ENCODE peak calls at places on chromosomes 11 and 22, in seven cellular contexts. Y is GM12878, E is SK-N-SH, W is K562, B is HCT116, H is H1, S is HepG2. O is an unnamed sample.
A peak's percentile ranks its signal among the peaks of the same experiment; 100 is the strongest.

GRCh38 chr22:25139062-25139461 is 60.6 kb upstream of the CRYBB3 start:
- DNase-seq in B (no peak), S (no peak), Y (no peak), E (no peak), W (no peak), H (no peak), O (no peak)

GRCh38 chr11:128323381-128323780 is 264.0 kb downstream of the ETS1 start:
- DNase-seq in E (no peak), Y (no peak), B (no peak), W (no peak), S (no peak), H (no peak), O (no peak)

GRCh38 chr22:49224243-49224642 is 603.4 kb downstream of the BRD1 start:
- DNase-seq in S (no peak), B (no peak), Y (no peak), H (no peak), W (no peak), E (no peak), O (no peak)

GRCh38 chr11:75033916-75034315 is 45.2 kb downstream of the NEU3 start:
- DNase-seq in E (no peak), B (no peak), S (no peak), W (no peak), H (no peak), Y (no peak), O (no peak)

GRCh38 chr22:30308518-30309230 is 18.1 kb downstream of the TBC1D10A start:
- DNase-seq in Y (peak; percentile 65), W (peak; percentile 20), H (no peak), E (no peak), S (no peak), B (no peak), O (no peak)

GRCh38 chr11:119693253-119693815 is 35.7 kb downstream of the NECTIN1 start:
- DNase-seq in W (no peak), E (no peak), H (no peak), Y (no peak), B (no peak), S (no peak), O (no peak)

GRCh38 chr22:42644422-42645340 is 4.3 kb upstream of the ATP5MGL start:
- DNase-seq in H (no peak), S (no peak), E (no peak), B (no peak), W (no peak), Y (no peak), O (no peak)

GRCh38 chr22:50282361-50283144 is 12.4 kb upstream of the MAPK11 start:
- DNase-seq in Y (no peak), W (no peak), H (no peak), E (no peak), S (no peak), B (peak; percentile 77), O (peak; percentile 88)

GRCh38 chr22:46791201-46791731 is 28.8 kb downstream of the TBC1D22A start:
- DNase-seq in E (no peak), B (no peak), S (no peak), W (peak; percentile 11), Y (no peak), H (no peak), O (no peak)

GRCh38 chr22:20280866-20281265 is 12.7 kb upstream of the RTN4R start:
- DNase-seq in B (no peak), S (no peak), W (no peak), E (no peak), H (no peak), Y (no peak), O (no peak)

GRCh38 chr11:94130589-94131362 is 2.1 kb downstream of the PANX1 start:
- DNase-seq in H (no peak), Y (no peak), W (peak; percentile 48), S (no peak), B (no peak), E (no peak), O (no peak)

GRCh38 chr11:19970944-19971343 is 189.3 kb downstream of the DBX1 start:
- DNase-seq in Y (no peak), W (no peak), B (no peak), E (no peak), S (no peak), H (no peak), O (no peak)

GRCh38 chr22:36971305-36971704 is 47.9 kb downstream of the TST start:
- DNase-seq in B (no peak), H (no peak), W (no peak), Y (no peak), S (no peak), E (no peak), O (no peak)

GRCh38 chr22:39932918-39933649 is 27.1 kb upstream of the TMA7B start:
- DNase-seq in W (peak; percentile 82), E (no peak), B (peak; percentile 35), S (peak; percentile 29), Y (no peak), H (peak; percentile 78), O (peak; percentile 56)

GRCh38 chr11:27720277-27720830 is 20.1 kb upstream of the BDNF start:
- DNase-seq in H (no peak), Y (no peak), B (no peak), S (no peak), W (peak; percentile 54), E (peak; percentile 62), O (peak; percentile 82)

GRCh38 chr11:37264783-37265182 is 666.7 kb upstream of the RAG2 start:
- DNase-seq in S (no peak), W (no peak), E (no peak), B (no peak), H (no peak), Y (no peak), O (no peak)

GRCh38 chr11:96188625-96189006 is 154.4 kb downstream of the MAML2 start:
- DNase-seq in S (peak; percentile 14), H (no peak), B (no peak), W (peak; percentile 12), E (no peak), Y (peak; percentile 75), O (no peak)

GRCh38 chr11:96189351-96189750 is 153.6 kb downstream of the MAML2 start:
- DNase-seq in H (no peak), B (no peak), S (no peak), E (no peak), Y (no peak), W (no peak), O (no peak)

GRCh38 chr11:96185220-96185768 is 157.7 kb downstream of the MAML2 start:
- DNase-seq in W (no peak), E (no peak), Y (peak; percentile 75), S (no peak), B (no peak), H (no peak), O (no peak)

GRCh38 chr11:96186806-96187205 is 156.2 kb downstream of the MAML2 start:
- DNase-seq in S (no peak), B (no peak), W (no peak), H (no peak), E (no peak), Y (no peak), O (no peak)

DNA sequence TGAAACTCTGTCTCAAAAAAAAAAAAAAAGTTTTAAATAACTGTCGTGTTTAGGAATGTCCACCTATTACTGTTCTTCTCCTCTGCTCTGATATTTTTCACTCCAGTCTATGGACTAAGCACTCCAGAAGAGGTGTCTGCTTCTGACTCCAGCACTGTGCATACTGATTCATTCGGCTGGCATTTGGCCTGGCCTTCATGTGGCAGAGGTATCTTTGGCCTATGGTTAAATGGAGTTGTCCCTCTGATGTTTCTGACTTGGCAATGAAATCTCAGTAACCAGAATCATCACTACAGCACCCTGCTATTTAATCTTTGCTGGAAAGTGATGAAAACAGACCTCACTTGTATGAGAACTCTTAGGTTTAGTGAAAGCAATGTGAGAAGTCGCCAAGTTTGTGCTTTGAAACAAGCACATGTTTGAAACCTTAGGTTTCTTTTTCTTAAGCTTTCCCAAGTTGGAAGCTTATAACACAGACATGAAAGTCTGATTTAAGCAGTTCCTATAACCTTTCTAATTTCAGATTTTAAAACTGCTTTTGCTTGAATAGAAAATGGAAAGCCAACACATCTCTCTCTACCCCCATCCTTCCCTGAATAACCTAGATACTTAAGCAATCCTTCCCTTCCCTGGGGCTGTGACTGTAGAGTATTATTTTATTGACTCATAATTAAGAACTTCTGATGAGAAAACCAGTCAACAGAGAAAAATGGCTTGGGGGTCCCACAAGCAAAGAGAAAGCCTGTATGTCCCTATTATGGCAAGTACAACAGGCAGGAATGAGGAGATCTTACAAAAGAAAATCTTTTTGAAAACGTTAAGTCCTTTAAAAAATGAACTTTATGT is 155.0 kb downstream of the MAML2 start:
- DNase-seq in H (no peak), B (no peak), E (no peak), S (peak; percentile 47), Y (no peak), W (no peak), O (no peak)
- TF ChIP-seq JUND in H (no peak), B (peak; percentile 18), E (peak; percentile 86), S (no peak), Y (no peak), W (no peak), O (no peak)

GRCh38 chr11:47605921-47606320 is 11.7 kb upstream of the C1QTNF4 start:
- DNase-seq in Y (no peak), W (peak; percentile 52), E (no peak), H (no peak), B (no peak), S (no peak), O (no peak)

GRCh38 chr11:47611240-47611863 is 17.1 kb upstream of the C1QTNF4 start:
- DNase-seq in B (no peak), S (no peak), W (no peak), H (no peak), E (no peak), Y (peak; percentile 42), O (no peak)

GRCh38 chr11:47609675-47610074 is 15.5 kb upstream of the C1QTNF4 start:
- DNase-seq in W (peak; percentile 54), B (no peak), S (no peak), Y (no peak), E (no peak), H (no peak), O (no peak)

GRCh38 chr11:47606731-47607130 is 12.5 kb upstream of the C1QTNF4 start:
- DNase-seq in Y (no peak), S (no peak), E (no peak), B (no peak), W (no peak), H (no peak), O (no peak)

GRCh38 chr11:47607380-47607779 is 13.2 kb upstream of the C1QTNF4 start:
- DNase-seq in Y (no peak), W (peak; percentile 37), H (no peak), S (no peak), E (no peak), B (no peak), O (no peak)
- TF ChIP-seq JUND in Y (no peak), W (no peak), H (no peak), S (no peak), E (no peak), B (no peak), O (no peak)

GRCh38 chr11:13061294-13061990 is 52.3 kb downstream of the RASSF10 start:
- DNase-seq in S (no peak), Y (no peak), B (no peak), E (no peak), H (no peak), W (no peak), O (no peak)
- TF ChIP-seq JUND in S (no peak), Y (no peak), B (no peak), E (no peak), H (no peak), W (no peak), O (no peak)

DNA sequence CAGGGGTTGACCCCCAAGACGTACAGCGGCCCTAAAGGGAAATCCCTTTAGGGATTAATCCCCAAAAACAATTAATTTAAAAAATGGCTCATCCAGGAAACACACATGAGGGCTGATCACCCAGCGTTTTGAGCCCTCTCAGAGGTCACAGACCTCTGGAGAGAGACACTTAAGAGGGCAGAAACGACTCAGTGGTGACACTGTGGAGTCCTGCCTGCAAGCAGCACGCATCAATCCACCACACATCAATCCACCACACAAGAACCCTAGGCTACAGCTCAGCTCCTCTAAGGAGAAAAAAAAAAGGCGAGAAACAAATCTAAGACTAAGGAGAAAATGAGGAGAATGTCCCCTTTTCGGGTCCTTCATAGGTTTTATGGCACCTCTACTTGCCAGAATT is 12.5 kb upstream of the SELENOH start:
- DNase-seq in B (no peak), S (no peak), Y (no peak), H (no peak), W (no peak), E (no peak), O (no peak)
- TF ChIP-seq JUND in B (no peak), S (no peak), Y (no peak), H (no peak), W (no peak), E (no peak), O (no peak)

O was measured in T47D.